ENCODE peak calls at places on chromosomes 4 and X, in nine cellular contexts. W is stimulated activated CD4-positive, alpha-beta T cell treated with anti-CD3 and anti-CD28 coated beads, Interleukin-4, amount 100 ng/mL, for 24 hours; E is hippocampal formation; Y is neural crest cell; G is tibial nerve; P is IMR-90; D is K562; J is iris pigment epithelial cell; I is stimulated activated CD8-positive, alpha-beta memory T cell treated with anti-CD3 and anti-CD28 coated beads, Interleukin-2, amount 100 ng/mL, for 48 hours. A is an unnamed sample.

GRCh38 chrX:19017271-19017670 is 33.4 kb upstream of the PHKA2 start:
- DNase-seq in J (peak; percentile 18), D (peak; percentile 30), P (peak; percentile 17), Y (peak; percentile 2), I (no peak), E (no peak), W (no peak), G (no peak), A (no peak)

GRCh38 chr4:153535735-153536494 is 69.8 kb downstream of the TMEM131L start:
- DNase-seq in E (no peak), I (no peak), D (no peak), W (no peak), Y (no peak), P (peak; percentile 22), G (no peak), J (no peak), A (no peak)

GRCh38 chr4:148850257-148850995 is 408.2 kb upstream of the NR3C2 start:
- DNase-seq in I (no peak), J (no peak), D (no peak), W (no peak), Y (no peak), P (no peak), E (no peak), G (no peak), A (no peak)

GRCh38 chrX:7074135-7074907 is 73.2 kb upstream of the STS start:
- DNase-seq in E (no peak), D (no peak), W (no peak), Y (no peak), I (no peak), G (no peak), P (no peak), J (peak; percentile 31), A (no peak)

GRCh38 chr4:174479140-174479539 is 43.1 kb downstream of the HPGD start:
- DNase-seq in J (no peak), W (no peak), E (no peak), Y (no peak), G (no peak), P (no peak), I (no peak), D (no peak), A (no peak)

GRCh38 chrX:103941201-103941975 is 21.0 kb upstream of the TMSB15B start:
- DNase-seq in I (no peak), J (peak; percentile 40), D (peak; percentile 28), G (no peak), W (peak; percentile 8), E (peak; percentile 0), P (peak; percentile 32), Y (no peak), A (no peak)

GRCh38 chr4:175971393-175972179 is 94.1 kb upstream of the WDR17 start:
- DNase-seq in P (no peak), E (no peak), G (no peak), D (no peak), W (no peak), J (no peak), Y (no peak), I (no peak), A (no peak)

GRCh38 chr4:36349904-36350554 is 68.6 kb downstream of the DTHD1 start:
- DNase-seq in Y (no peak), I (no peak), E (no peak), W (no peak), G (no peak), D (no peak), J (no peak), P (no peak), A (no peak)

GRCh38 chrX:17976955-17977354 is 115.9 kb upstream of the RAI2 start:
- DNase-seq in W (no peak), J (no peak), P (no peak), Y (no peak), I (no peak), E (no peak), D (no peak), G (no peak), A (no peak)

GRCh38 chr4:133596459-133596858 is 447.4 kb downstream of the PCDH10 start:
- DNase-seq in I (no peak), G (no peak), Y (no peak), E (no peak), J (no peak), W (no peak), D (peak; percentile 61), P (no peak), A (no peak)

GRCh38 chr4:38782452-38783108 is at the start of gene TLR10:
- DNase-seq in D (peak; percentile 60), P (peak; percentile 52), E (peak; percentile 69), G (peak; percentile 77), W (peak; percentile 53), Y (peak; percentile 36), J (peak; percentile 54), I (no peak), A (no peak)

GRCh38 chr4:39494354-39494753 is 32.9 kb downstream of the UGDH start:
- DNase-seq in W (no peak), J (no peak), I (no peak), Y (no peak), E (no peak), P (no peak), D (no peak), G (no peak), A (no peak)

GRCh38 chr4:24473309-24473721 is 111.0 kb downstream of the DHX15 start:
- DNase-seq in I (no peak), W (no peak), G (peak; percentile 16), E (peak; percentile 52), J (peak; percentile 15), D (peak; percentile 20), Y (no peak), P (peak; percentile 27), A (peak; percentile 23)

GRCh38 chrX:3271485-3272186 is 74.8 kb downstream of the MXRA5 start:
- DNase-seq in J (peak; percentile 80), W (no peak), D (no peak), P (peak; percentile 74), I (no peak), G (no peak), Y (no peak), E (no peak), A (no peak)